ENCODE peak calls at places on chromosome 16, in eight cellular contexts. I, H, L, B, K, O, U and Z are unnamed samples.

GRCh38 chr16:85522842-85523601 is 90.1 kb upstream of the GSE1 start:
- DNase-seq in I (no peak), H (no peak), L (no peak), B (peak; percentile 51), K (no peak), O (peak; percentile 84), U (peak; percentile 51), Z (no peak)

GRCh38 chr16:10579965-10580918 is at the start of gene EMP2:
- DNase-seq in I (no peak), H (no peak), L (peak; percentile 78), B (peak; percentile 90), K (no peak), O (peak; percentile 68), U (peak; percentile 63), Z (no peak)

GRCh38 chr16:80938035-80938927 is 68.4 kb downstream of the CMC2 start:
- DNase-seq in I (no peak), H (no peak), L (no peak), B (no peak), K (no peak), O (no peak), U (peak; percentile 99), Z (no peak)

GRCh38 chr16:425740-426114 is 278 bp downstream of the RAB11FIP3 start:
- DNase-seq in I (no peak), H (no peak), L (no peak), B (peak; percentile 19), K (no peak), O (no peak), U (no peak), Z (no peak)

GRCh38 chr16:83272201-83272600 is 535.6 kb upstream of the HSBP1 start:
- DNase-seq in I (no peak), H (no peak), L (no peak), B (no peak), K (no peak), O (no peak), U (peak; percentile 10), Z (no peak)

GRCh38 chr16:11291021-11291716 is 10.0 kb upstream of the PRM1 start:
- DNase-seq in I (no peak), H (no peak), L (no peak), B (no peak), K (no peak), O (no peak), U (no peak), Z (no peak)

GRCh38 chr16:2296662-2297505 is 29.0 kb upstream of the RNPS1 start:
- DNase-seq in I (peak; percentile 63), H (no peak), L (no peak), B (no peak), K (no peak), O (no peak), U (peak; percentile 35), Z (no peak)

GRCh38 chr16:11610580-11610979 is 23.9 kb upstream of the LITAF start:
- DNase-seq in I (no peak), H (no peak), L (peak; percentile 42), B (no peak), K (no peak), O (no peak), U (no peak), Z (no peak)

GRCh38 chr16:62035115-62036092 is 834 bp downstream of the CDH8 start:
- DNase-seq in I (no peak), H (no peak), L (peak; percentile 50), B (no peak), K (no peak), O (no peak), U (no peak), Z (no peak)

GRCh38 chr16:11312718-11313492 is 31.8 kb upstream of the PRM1 start:
- DNase-seq in I (peak; percentile 63), H (no peak), L (no peak), B (peak; percentile 44), K (no peak), O (peak; percentile 39), U (peak; percentile 52), Z (no peak)

GRCh38 chr16:54651440-54651839 is 279.2 kb upstream of the IRX5 start:
- DNase-seq in I (no peak), H (no peak), L (no peak), B (no peak), K (no peak), O (no peak), U (no peak), Z (no peak)

GRCh38 chr16:30377812-30378235 is 3.2 kb downstream of the MYL11 start:
- DNase-seq in I (peak; percentile 90), H (no peak), L (peak; percentile 98), B (peak; percentile 80), K (peak; percentile 91), O (peak; percentile 82), U (peak; percentile 93), Z (peak; percentile 84)

GRCh38 chr16:57781741-57782606 is 20.3 kb downstream of the KIFC3 start:
- DNase-seq in I (no peak), H (no peak), L (no peak), B (no peak), K (no peak), O (no peak), U (peak; percentile 55), Z (no peak)